ENCODE peak calls at places on chromosomes 13 and 19, in six cellular contexts. S, G, E, B, R and X are unnamed samples.

GRCh38 chr13:101514695-101515275 is 62.3 kb downstream of the ITGBL1 start:
- DNase-seq in S (no peak), G (no peak), E (peak), B (no peak), R (peak), X (no peak)

GRCh38 chr13:110965038-110965754 is 50.3 kb upstream of the ANKRD10 start:
- DNase-seq in S (no peak), G (no peak), E (peak), B (peak), R (peak), X (no peak)

GRCh38 chr19:45404557-45405434 is at the start of gene PPP1R13L:
- DNase-seq in S (peak), G (peak), E (peak), B (no peak), R (peak), X (no peak)

GRCh38 chr13:41456768-41457588 is at the start of gene RGCC:
- DNase-seq in S (peak), G (peak), E (peak), B (no peak), R (peak), X (no peak)

GRCh38 chr19:1844536-1845515 is 3.5 kb downstream of the REXO1 start:
- DNase-seq in S (no peak), G (no peak), E (no peak), B (no peak), R (no peak), X (no peak)

GRCh38 chr19:512548-513365 is 5.5 kb downstream of the TPGS1 start:
- DNase-seq in S (no peak), G (peak), E (no peak), B (no peak), R (no peak), X (no peak)

GRCh38 chr19:14786421-14786851 is 8.1 kb upstream of the ADGRE2 start:
- DNase-seq in S (no peak), G (peak), E (no peak), B (no peak), R (no peak), X (no peak)

GRCh38 chr13:112042496-112042895 is 24.5 kb upstream of the SOX1 start:
- DNase-seq in S (no peak), G (no peak), E (no peak), B (no peak), R (no peak), X (no peak)

GRCh38 chr13:75796825-75797224 is 160.7 kb downstream of the LMO7 start:
- DNase-seq in S (no peak), G (no peak), E (no peak), B (no peak), R (no peak), X (no peak)

GRCh38 chr13:21684576-21684975 is 13.7 kb downstream of the FGF9 start:
- DNase-seq in S (no peak), G (no peak), E (no peak), B (no peak), R (no peak), X (no peak)

GRCh38 chr13:38210928-38211596 is 138.6 kb upstream of the UFM1 start:
- DNase-seq in S (no peak), G (no peak), E (no peak), B (no peak), R (no peak), X (no peak)

GRCh38 chr19:13181747-13182388 is 31.7 kb downstream of the IER2 start:
- DNase-seq in S (peak), G (peak), E (peak), B (peak), R (no peak), X (no peak)

GRCh38 chr19:16619456-16619855 is 8.5 kb downstream of the MED26 start:
- DNase-seq in S (no peak), G (peak), E (no peak), B (no peak), R (no peak), X (no peak)